ENCODE peak calls at places on chromosomes 12 and 14, in five cellular contexts. W is CD4-positive, CD25-positive, alpha-beta regulatory T cell; A is GM23248; Q is HAP-1; X is aorta. G is an unnamed sample.

GRCh38 chr12:123444396-123445026 is 8.0 kb upstream of the RILPL2 start:
- DNase-seq in Q (no peak), X (no peak), A (peak; percentile 86), W (no peak), G (no peak)

GRCh38 chr12:118060301-118061010 is 523 bp downstream of the WSB2 start:
- DNase-seq in A (peak; percentile 66), W (peak; percentile 38), Q (peak; percentile 41), X (peak; percentile 70), G (no peak)

GRCh38 chr14:104882325-104882973 is 17.4 kb downstream of the CEP170B start:
- DNase-seq in A (no peak), X (peak; percentile 38), Q (peak; percentile 78), W (peak; percentile 37), G (no peak)

GRCh38 chr14:37246427-37246829 is 48.7 kb downstream of the MIPOL1 start:
- DNase-seq in A (peak; percentile 69), X (no peak), Q (no peak), W (peak; percentile 38), G (no peak)

GRCh38 chr14:36477266-36477665 is 42.8 kb downstream of the NKX2-1 start:
- DNase-seq in W (no peak), X (no peak), A (no peak), Q (no peak), G (no peak)

GRCh38 chr14:51774209-51774608 is 86.2 kb upstream of the GNG2 start:
- DNase-seq in Q (no peak), W (no peak), A (no peak), X (no peak), G (no peak)

GRCh38 chr14:54374117-54374884 is 22.5 kb upstream of the CDKN3 start:
- DNase-seq in A (peak; percentile 45), W (no peak), X (no peak), Q (no peak), G (no peak)

GRCh38 chr14:47490353-47490752 is 185.1 kb downstream of the MDGA2 start:
- DNase-seq in X (no peak), W (no peak), Q (no peak), A (no peak), G (no peak)

GRCh38 chr14:92692822-92693226 is 55.6 kb downstream of the LGMN start:
- DNase-seq in A (peak; percentile 20), W (no peak), X (peak; percentile 79), Q (no peak), G (no peak)

GRCh38 chr14:71555654-71556559 is 376.3 kb upstream of the RGS6 start:
- DNase-seq in Q (no peak), A (peak; percentile 36), W (peak; percentile 85), X (no peak), G (no peak)

GRCh38 chr12:110885152-110885840 is 35.1 kb downstream of the MYL2 start:
- DNase-seq in A (no peak), X (no peak), W (no peak), Q (no peak), G (no peak)

GRCh38 chr12:43294881-43295280 is 257.1 kb downstream of the ADAMTS20 start:
- DNase-seq in W (no peak), X (no peak), Q (no peak), A (no peak), G (no peak)

GRCh38 chr12:123421314-123421713 is 15.2 kb downstream of the RILPL2 start:
- DNase-seq in W (no peak), X (no peak), A (no peak), Q (no peak), G (no peak)

GRCh38 chr12:58491296-58491695 is 429.0 kb downstream of the LRIG3 start:
- DNase-seq in A (peak; percentile 74), W (no peak), Q (no peak), X (no peak), G (no peak)

GRCh38 chr12:78439666-78440065 is 424.9 kb upstream of the SYT1 start:
- DNase-seq in A (no peak), X (no peak), W (no peak), Q (no peak), G (no peak)

GRCh38 chr12:102016472-102016871 is 45.3 kb downstream of the WASHC3 start:
- DNase-seq in X (no peak), Q (no peak), A (peak; percentile 36), W (peak; percentile 42), G (no peak)

GRCh38 chr14:69493038-69493437 is 8.5 kb downstream of the PLEKHD1 start:
- DNase-seq in Q (no peak), A (no peak), W (no peak), X (no peak), G (no peak)

GRCh38 chr12:7483343-7483742 is 20.2 kb downstream of the CD163 start:
- DNase-seq in X (no peak), Q (no peak), A (peak; percentile 30), W (no peak), G (no peak)

GRCh38 chr12:101604132-101604531 is 9.4 kb downstream of the MYBPC1 start:
- DNase-seq in Q (no peak), A (no peak), X (no peak), W (no peak), G (no peak)

GRCh38 chr14:40762685-40763084 is 844.0 kb upstream of the LRFN5 start:
- DNase-seq in X (no peak), A (no peak), W (no peak), Q (no peak), G (no peak)

GRCh38 chr12:99804715-99805114 is 157.2 kb downstream of the GARIN6 start:
- DNase-seq in W (no peak), A (no peak), Q (no peak), X (no peak), G (no peak)

GRCh38 chr12:14239935-14240872 is 125.3 kb upstream of the ATF7IP start:
- DNase-seq in Q (peak; percentile 17), X (peak; percentile 65), W (no peak), A (no peak), G (no peak)

GRCh38 chr12:131258396-131258795 is 304.7 kb downstream of the ADGRD1 start:
- DNase-seq in W (no peak), A (no peak), X (no peak), Q (no peak), G (no peak)

GRCh38 chr12:85310456-85311076 is 30.5 kb downstream of the ALX1 start:
- DNase-seq in A (peak; percentile 26), Q (no peak), X (no peak), W (no peak), G (no peak)

GRCh38 chr12:98438826-98439225 is 76.6 kb upstream of the TMPO start:
- DNase-seq in W (no peak), X (no peak), A (peak; percentile 6), Q (no peak), G (no peak)

GRCh38 chr12:1797991-1798733 is 22.2 kb upstream of the LRTM2 start:
- DNase-seq in W (no peak), X (no peak), A (no peak), Q (no peak), G (no peak)

GRCh38 chr12:67721216-67721615 is 72.7 kb downstream of the DYRK2 start:
- DNase-seq in Q (no peak), A (peak; percentile 38), X (no peak), W (no peak), G (no peak)

GRCh38 chr12:107864235-107864634 is 89.7 kb downstream of the ASCL4 start:
- DNase-seq in X (no peak), Q (no peak), W (no peak), A (no peak), G (peak; percentile 16)

GRCh38 chr12:26445909-26446308 is 250.5 kb downstream of the SSPN start:
- DNase-seq in W (no peak), A (no peak), Q (no peak), X (no peak), G (no peak)

DNA sequence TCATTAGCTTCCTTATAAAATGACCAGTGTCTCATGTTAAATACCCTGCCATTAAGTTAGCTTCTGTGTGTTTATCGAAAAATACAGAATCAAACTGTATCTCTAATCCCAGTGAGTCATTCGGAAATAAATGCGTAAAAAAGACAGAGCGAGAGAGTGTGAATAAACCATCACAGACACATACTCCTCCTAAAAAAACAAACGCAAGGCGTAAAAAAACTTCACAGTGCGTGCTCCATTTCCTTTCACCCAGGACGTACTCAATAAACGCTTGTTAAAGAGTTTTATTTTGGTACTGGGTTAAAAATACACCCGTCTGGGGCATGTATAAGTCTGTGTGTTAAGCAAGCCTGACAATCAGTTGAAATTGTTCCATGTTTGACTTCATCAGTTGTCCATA is 58.8 kb upstream of the ISM2 start:
- DNase-seq in Q (no peak), W (no peak), X (no peak), A (no peak), G (no peak)
- H3K27me3 ChIP-seq in Q (no peaks in the 10 kb centered on the region), W (no peaks in the 10 kb centered on the region), X (no peaks in the 10 kb centered on the region), A (no peaks in the 10 kb centered on the region), G (no peaks in the 10 kb centered on the region)

DNA sequence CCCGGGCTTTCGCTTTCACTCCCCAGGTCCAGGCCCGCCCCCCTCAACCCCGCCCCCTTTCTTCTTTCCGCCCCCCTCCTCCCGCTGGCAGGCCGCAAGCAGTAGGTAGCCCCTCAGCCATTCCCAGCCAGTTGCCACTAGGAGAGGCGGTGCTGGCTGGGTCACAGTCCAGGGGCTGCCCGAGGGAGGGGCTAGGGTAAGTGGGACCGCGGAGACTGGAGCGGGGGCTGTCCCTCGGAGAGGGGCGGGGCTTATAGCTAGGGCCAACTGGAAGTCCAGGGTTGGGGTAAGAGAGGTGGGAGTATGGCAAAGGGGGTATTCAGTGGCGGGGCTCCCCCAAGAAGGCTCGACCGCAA is 190 bp upstream of the PSME2 start:
- DNase-seq in A (peak; percentile 95), W (peak; percentile 91), X (peak; percentile 98), Q (peak; percentile 99), G (peak; percentile 91)
- H3K4me3 ChIP-seq in A (peak overlapping the region; percentile 84), W (peak overlapping the region; percentile 96), X (peak overlapping the region; percentile 50), Q (peak overlapping the region; percentile 94), G (peak overlapping the region; percentile 90)

DNA sequence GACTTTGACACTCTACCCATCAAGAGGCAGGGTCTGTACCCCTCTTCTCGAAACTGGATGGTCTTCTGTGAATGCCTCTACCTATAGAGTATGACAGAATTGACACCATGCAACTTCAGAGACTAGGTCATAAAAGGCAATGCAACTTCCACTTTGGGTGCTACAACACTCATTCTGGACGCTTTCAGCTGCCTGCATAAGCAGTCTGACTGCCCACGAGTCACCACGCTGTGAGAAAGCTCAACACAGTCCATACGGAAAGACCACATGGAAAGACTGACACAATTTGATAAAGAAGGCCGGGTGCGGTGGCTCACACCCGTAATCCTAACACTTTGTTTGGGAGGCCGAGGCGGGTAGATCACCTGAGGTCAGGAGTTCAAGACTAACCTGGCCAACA is 14.9 kb downstream of the SLC7A7 start:
- DNase-seq in Q (no peak), W (no peak), A (no peak), X (no peak), G (no peak)
- H3K27me3 ChIP-seq in Q (peaks cover 13% of the 10 kb centered on the region), W (peaks cover 18% of the 10 kb centered on the region), A (no peaks in the 10 kb centered on the region), X (no peaks in the 10 kb centered on the region), G (no peaks in the 10 kb centered on the region)

GRCh38 chr12:79452906-79453305 is 237.9 kb downstream of the PAWR start:
- DNase-seq in X (no peak), W (no peak), Q (no peak), A (no peak), G (no peak)

GRCh38 chr12:79451988-79452387 is 238.8 kb downstream of the PAWR start:
- DNase-seq in Q (no peak), W (no peak), X (peak; percentile 70), A (peak; percentile 96), G (no peak)

GRCh38 chr12:79455314-79455713 is 235.4 kb downstream of the PAWR start:
- DNase-seq in Q (no peak), X (no peak), A (peak; percentile 5), W (no peak), G (no peak)

GRCh38 chr12:79451365-79451764 is 239.4 kb downstream of the PAWR start:
- DNase-seq in X (no peak), Q (no peak), A (peak; percentile 18), W (no peak), G (no peak)

GRCh38 chr12:79454338-79454777 is 236.4 kb downstream of the PAWR start:
- DNase-seq in Q (no peak), A (peak; percentile 60), X (no peak), W (no peak), G (no peak)
- H3K4me3 ChIP-seq in Q (no peak overlapping the region), A (no peak overlapping the region), X (no peak overlapping the region), W (no peak overlapping the region), G (no peak overlapping the region)